ENCODE peak calls at places on chromosomes 13 and 19, in four cellular contexts. C is CD4-positive, CD25-positive, alpha-beta regulatory T cell; P is body of pancreas; H is hippocampal formation. N is an unnamed sample.
A peak's percentile ranks its signal among the peaks of the same experiment; 100 is the strongest.

GRCh38 chr19:2542341-2543069 is 66.6 kb downstream of the GADD45B start:
- DNase-seq in C (no peak), P (peak; percentile 49), H (no peak), N (no peak)

GRCh38 chr19:46970815-46971214 is 48.8 kb upstream of the NPAS1 start:
- DNase-seq in C (no peak), P (no peak), H (no peak), N (no peak)

GRCh38 chr19:10686661-10687517 is 14.3 kb upstream of the QTRT1 start:
- DNase-seq in C (no peak), P (no peak), H (peak; percentile 74), N (no peak)

GRCh38 chr19:48311384-48311783 is 14.0 kb upstream of the EMP3 start:
- DNase-seq in H (no peak), C (no peak), P (no peak), N (no peak)

GRCh38 chr19:43784251-43784980 is 3.6 kb upstream of the KCNN4 start:
- DNase-seq in H (no peak), C (peak; percentile 52), P (peak; percentile 33), N (no peak)

GRCh38 chr13:49760555-49760954 is 31.9 kb downstream of the KPNA3 start:
- DNase-seq in P (no peak), C (no peak), H (no peak), N (no peak)

GRCh38 chr19:55620951-55621672 is 3.3 kb downstream of the ZNF784 start:
- DNase-seq in C (no peak), H (no peak), P (no peak), N (no peak)

GRCh38 chr19:2659856-2660432 is 42.5 kb downstream of the GNG7 start:
- DNase-seq in C (no peak), P (no peak), H (no peak), N (no peak)

GRCh38 chr13:27022571-27023311 is 148.9 kb downstream of the USP12 start:
- DNase-seq in C (no peak), H (peak; percentile 49), P (no peak), N (no peak)

GRCh38 chr13:29369060-29369743 is 226.3 kb downstream of the SLC7A1 start:
- DNase-seq in C (no peak), H (no peak), P (peak; percentile 16), N (no peak)

GRCh38 chr13:54742984-54743383 is 1714.4 kb downstream of the OLFM4 start:
- DNase-seq in C (no peak), P (no peak), H (no peak), N (no peak)

GRCh38 chr13:99731747-99732146 is 230.5 kb downstream of the TM9SF2 start:
- DNase-seq in P (no peak), H (no peak), C (no peak), N (no peak)

GRCh38 chr19:54415208-54415900 is at the start of gene TTYH1:
- DNase-seq in P (no peak), H (peak; percentile 63), C (no peak), N (no peak)

GRCh38 chr13:106311004-106311403 is 224.5 kb downstream of the EFNB2 start:
- DNase-seq in P (no peak), H (no peak), C (no peak), N (no peak)

GRCh38 chr19:6233051-6233826 is 46.5 kb downstream of the MLLT1 start:
- DNase-seq in C (no peak), P (peak; percentile 73), H (no peak), N (no peak)

GRCh38 chr19:18865973-18866799 is 29.8 kb downstream of the CERS1 start:
- DNase-seq in C (peak; percentile 37), H (peak; percentile 33), P (peak; percentile 41), N (no peak)

GRCh38 chr19:35357867-35358573 is at the start of gene FFAR3:
- DNase-seq in C (no peak), P (peak; percentile 74), H (peak; percentile 24), N (no peak)

GRCh38 chr19:17669419-17669818 is 18.7 kb downstream of the UNC13A start:
- DNase-seq in C (no peak), H (no peak), P (no peak), N (no peak)

GRCh38 chr19:1089891-1090290 is 5.3 kb downstream of the POLR2E start:
- DNase-seq in H (no peak), P (no peak), C (no peak), N (no peak)

GRCh38 chr13:102696465-102696864 is 1.6 kb upstream of the METTL21C start:
- DNase-seq in H (no peak), C (no peak), P (no peak), N (no peak)

GRCh38 chr13:79898996-79899395 is 418.0 kb downstream of the NDFIP2 start:
- DNase-seq in H (no peak), C (no peak), P (no peak), N (no peak)

GRCh38 chr13:28336193-28336657 is 158.7 kb downstream of the FLT1 start:
- DNase-seq in P (no peak), C (no peak), H (no peak), N (no peak)

GRCh38 chr13:26957163-26957562 is 196.6 kb upstream of the GPR12 start:
- DNase-seq in H (no peak), P (no peak), C (no peak), N (no peak)

GRCh38 chr13:46339035-46339666 is 47.9 kb downstream of the RUBCNL start:
- DNase-seq in C (no peak), H (no peak), P (peak; percentile 71), N (no peak)

GRCh38 chr13:99227909-99228688 is 27.4 kb downstream of the UBAC2 start:
- DNase-seq in H (no peak), C (no peak), P (peak; percentile 52), N (no peak)

GRCh38 chr19:19324059-19324755 is 3.6 kb downstream of the MAU2 start:
- DNase-seq in P (no peak), C (no peak), H (no peak), N (no peak)

GRCh38 chr13:106786006-106786579 is 218.2 kb upstream of the ARGLU1 start:
- DNase-seq in C (no peak), P (no peak), H (no peak), N (no peak)

GRCh38 chr13:25446261-25446660 is 74.5 kb downstream of the ATP8A2 start:
- DNase-seq in H (no peak), C (no peak), P (no peak), N (no peak)

GRCh38 chr13:45479661-45480060 is 14.9 kb downstream of the COG3 start:
- DNase-seq in H (no peak), C (no peak), P (no peak), N (no peak)

GRCh38 chr19:32012206-32012605 is 333.2 kb upstream of the ZNF507 start:
- DNase-seq in C (no peak), P (no peak), H (no peak), N (no peak)

GRCh38 chr13:48346583-48346982 is 43.0 kb downstream of the RB1 start:
- DNase-seq in P (no peak), C (no peak), H (no peak), N (no peak)

GRCh38 chr13:35472308-35473008 is 4.0 kb downstream of the MAB21L1 start:
- DNase-seq in H (no peak), C (no peak), P (no peak), N (no peak)

GRCh38 chr13:33509642-33510229 is 224.2 kb upstream of the STARD13 start:
- DNase-seq in H (peak; percentile 15), C (no peak), P (peak; percentile 62), N (no peak)

GRCh38 chr13:61052175-61052574 is 363.5 kb downstream of the PCDH20 start:
- DNase-seq in P (no peak), C (no peak), H (no peak), N (no peak)

GRCh38 chr19:1249298-1249989 is 1.1 kb downstream of the MIDN start:
- DNase-seq in C (peak; percentile 91), H (peak; percentile 91), P (peak; percentile 97), N (no peak)

GRCh38 chr19:47247308-47247990 is 8.9 kb upstream of the CCDC9 start:
- DNase-seq in C (peak; percentile 65), H (peak; percentile 48), P (peak; percentile 78), N (no peak)

GRCh38 chr19:3275583-3276340 is 51.3 kb downstream of the CELF5 start:
- DNase-seq in C (peak; percentile 86), H (peak; percentile 22), P (peak; percentile 80), N (no peak)

GRCh38 chr19:38539751-38540150 is 78.0 kb downstream of the MAP4K1 start:
- DNase-seq in C (no peak), H (no peak), P (no peak), N (no peak)

N was measured in cortex of kidney.